ENCODE peak calls at places on chromosomes 11 and 22, in five cellular contexts. One of them, this sample, is unnamed.

GRCh38 chr11:121936781-121937447 is 179.1 kb downstream of the BLID start:
- DNase-seq in left ventricle myocardium inferior: no peak
- DNase-seq in mesendoderm: no peak
- DNase-seq in ovary: no peak
- DNase-seq in heart right ventricle: no peak
- DNase-seq in this sample: no peak

GRCh38 chr22:29716814-29717213 is 3.0 kb upstream of the CABP7 start:
- DNase-seq in heart right ventricle: peak; percentile 56
- DNase-seq in ovary: peak; percentile 57
- DNase-seq in left ventricle myocardium inferior: peak; percentile 43
- DNase-seq in mesendoderm: peak; percentile 90
- DNase-seq in this sample: peak; percentile 94

GRCh38 chr22:29617922-29618629 is 14.6 kb downstream of the NF2 start:
- DNase-seq in mesendoderm: no peak
- DNase-seq in ovary: no peak
- DNase-seq in left ventricle myocardium inferior: no peak
- DNase-seq in heart right ventricle: no peak
- DNase-seq in this sample: no peak

GRCh38 chr22:40557972-40558371 is 78.5 kb downstream of the MRTFA start:
- DNase-seq in heart right ventricle: no peak
- DNase-seq in left ventricle myocardium inferior: no peak
- DNase-seq in mesendoderm: no peak
- DNase-seq in ovary: no peak
- DNase-seq in this sample: no peak

GRCh38 chr11:44680982-44681597 is 45.7 kb upstream of the TSPAN18 start:
- DNase-seq in heart right ventricle: no peak
- DNase-seq in left ventricle myocardium inferior: no peak
- DNase-seq in ovary: no peak
- DNase-seq in mesendoderm: peak; percentile 18
- DNase-seq in this sample: peak; percentile 63

GRCh38 chr11:32056445-32056844 is 34.4 kb upstream of the RCN1 start:
- DNase-seq in left ventricle myocardium inferior: no peak
- DNase-seq in heart right ventricle: no peak
- DNase-seq in mesendoderm: no peak
- DNase-seq in ovary: no peak
- DNase-seq in this sample: no peak

GRCh38 chr11:128895505-128895904 is 4.3 kb downstream of the KCNJ5 start:
- DNase-seq in ovary: no peak
- DNase-seq in left ventricle myocardium inferior: no peak
- DNase-seq in heart right ventricle: no peak
- DNase-seq in mesendoderm: no peak
- DNase-seq in this sample: peak; percentile 19

GRCh38 chr22:28112548-28113043 is 193.5 kb upstream of the PITPNB start:
- DNase-seq in heart right ventricle: peak; percentile 51
- DNase-seq in ovary: peak; percentile 15
- DNase-seq in mesendoderm: peak; percentile 89
- DNase-seq in left ventricle myocardium inferior: peak; percentile 48
- DNase-seq in this sample: no peak

GRCh38 chr11:116611998-116612620 is 160.7 kb downstream of the BUD13 start:
- DNase-seq in ovary: no peak
- DNase-seq in heart right ventricle: no peak
- DNase-seq in mesendoderm: no peak
- DNase-seq in left ventricle myocardium inferior: no peak
- DNase-seq in this sample: no peak

GRCh38 chr22:30400159-30400558 is 3.3 kb downstream of the SEC14L2 start:
- DNase-seq in heart right ventricle: no peak
- DNase-seq in mesendoderm: no peak
- DNase-seq in ovary: no peak
- DNase-seq in left ventricle myocardium inferior: no peak
- DNase-seq in this sample: peak; percentile 15

GRCh38 chr22:27490080-27490479 is 311.5 kb downstream of the MN1 start:
- DNase-seq in left ventricle myocardium inferior: no peak
- DNase-seq in heart right ventricle: no peak
- DNase-seq in ovary: no peak
- DNase-seq in mesendoderm: no peak
- DNase-seq in this sample: no peak

DNA sequence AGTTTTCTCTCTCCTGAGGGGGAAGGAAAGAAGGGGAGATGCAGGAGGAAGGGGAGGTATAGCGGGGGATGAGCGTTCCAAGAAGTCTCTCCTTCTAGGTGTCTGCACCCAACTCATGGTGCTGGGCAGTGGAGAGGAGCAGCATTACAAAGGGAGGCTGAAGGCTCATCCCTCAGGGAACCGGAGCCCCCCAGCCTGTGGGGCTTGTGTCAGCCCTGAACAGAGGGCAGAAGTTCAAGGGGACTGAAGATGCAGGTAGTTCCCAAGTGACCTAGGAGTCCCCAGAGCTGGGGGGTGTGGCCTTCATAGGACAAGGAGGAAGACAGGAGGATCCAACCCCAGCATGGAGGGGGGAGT is 1.8 kb downstream of the C11orf68 start:
- DNase-seq in left ventricle myocardium inferior: no peak
- DNase-seq in ovary: no peak
- DNase-seq in heart right ventricle: no peak
- DNase-seq in mesendoderm: no peak
- DNase-seq in this sample: no peak
- H3K4me3 ChIP-seq in left ventricle myocardium inferior: peak overlapping the region; percentile 100
- H3K4me3 ChIP-seq in ovary: peak overlapping the region; percentile 92
- H3K4me3 ChIP-seq in heart right ventricle: peak overlapping the region; percentile 81
- H3K4me3 ChIP-seq in mesendoderm: no peak overlapping the region
- H3K4me3 ChIP-seq in this sample: no peak overlapping the region

DNA sequence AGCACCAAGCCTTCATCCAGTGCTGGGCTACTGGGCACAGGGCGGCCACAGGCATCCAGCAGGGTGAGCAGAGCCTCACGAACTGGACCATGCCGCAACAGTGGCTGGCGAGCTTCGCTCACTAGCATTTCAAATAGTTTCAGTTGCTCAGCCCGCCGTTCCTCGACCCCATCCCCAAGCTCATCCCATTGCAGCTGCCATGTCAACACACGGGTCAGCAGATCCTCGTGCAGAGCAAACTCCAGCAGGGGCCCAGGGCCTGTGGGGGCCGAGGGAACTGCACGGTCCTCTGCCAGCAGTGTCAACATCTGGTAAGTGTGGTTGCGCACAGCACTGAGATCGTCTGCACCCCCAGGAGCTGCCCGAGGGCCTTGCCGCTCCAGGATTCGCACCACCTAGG is 10.6 kb downstream of the FHIP1B start:
- DNase-seq in ovary: no peak
- DNase-seq in heart right ventricle: no peak
- DNase-seq in left ventricle myocardium inferior: no peak
- DNase-seq in mesendoderm: no peak
- DNase-seq in this sample: no peak
- H3K36me3 ChIP-seq in ovary: no peaks in the 10 kb centered on the region
- H3K36me3 ChIP-seq in heart right ventricle: peaks cover 51% of the 10 kb centered on the region
- H3K36me3 ChIP-seq in left ventricle myocardium inferior: peaks cover 44% of the 10 kb centered on the region
- H3K36me3 ChIP-seq in mesendoderm: no peaks in the 10 kb centered on the region
- H3K36me3 ChIP-seq in this sample: peaks cover 5% of the 10 kb centered on the region

GRCh38 chr11:1889527-1889930 is 2.2 kb downstream of the PRR33 start:
- DNase-seq in heart right ventricle: no peak
- DNase-seq in mesendoderm: no peak
- DNase-seq in left ventricle myocardium inferior: no peak
- DNase-seq in ovary: no peak
- DNase-seq in this sample: peak; percentile 49
- H3K4me3 ChIP-seq in heart right ventricle: no peak overlapping the region
- H3K4me3 ChIP-seq in mesendoderm: no peak overlapping the region
- H3K4me3 ChIP-seq in left ventricle myocardium inferior: no peak overlapping the region
- H3K4me3 ChIP-seq in ovary: no peak overlapping the region
- H3K4me3 ChIP-seq in this sample: no peak overlapping the region

GRCh38 chr11:96167233-96167632 is 175.8 kb downstream of the MAML2 start:
- DNase-seq in heart right ventricle: no peak
- DNase-seq in left ventricle myocardium inferior: no peak
- DNase-seq in ovary: no peak
- DNase-seq in mesendoderm: peak; percentile 91
- DNase-seq in this sample: no peak
- H3K36me3 ChIP-seq in heart right ventricle: no peaks in the 10 kb centered on the region
- H3K36me3 ChIP-seq in left ventricle myocardium inferior: no peaks in the 10 kb centered on the region
- H3K36me3 ChIP-seq in ovary: no peaks in the 10 kb centered on the region
- H3K36me3 ChIP-seq in mesendoderm: no peaks in the 10 kb centered on the region
- H3K36me3 ChIP-seq in this sample: no peaks in the 10 kb centered on the region

DNA sequence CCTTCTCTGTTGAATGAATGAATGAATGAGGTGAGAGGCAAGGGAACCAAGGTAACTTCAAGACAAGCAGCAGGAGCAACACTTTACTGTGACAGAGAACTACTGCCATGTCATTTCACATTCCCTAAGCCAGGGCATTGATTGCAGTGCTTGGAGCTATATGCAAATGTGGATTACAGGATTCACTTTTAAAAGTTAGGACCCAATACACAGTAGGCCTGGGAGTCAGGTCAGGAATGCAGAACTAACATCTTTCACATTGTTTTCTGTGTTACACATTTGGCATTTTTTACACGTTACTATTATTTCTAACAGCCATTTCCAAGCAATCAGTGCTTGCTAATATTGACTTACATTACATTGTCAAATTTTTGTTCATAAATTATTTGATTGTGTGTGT is 26.2 kb upstream of the ME3 start:
- DNase-seq in ovary: no peak
- DNase-seq in mesendoderm: peak; percentile 44
- DNase-seq in left ventricle myocardium inferior: no peak
- DNase-seq in heart right ventricle: no peak
- DNase-seq in this sample: no peak
- H3K4me3 ChIP-seq in ovary: no peak overlapping the region
- H3K4me3 ChIP-seq in mesendoderm: no peak overlapping the region
- H3K4me3 ChIP-seq in left ventricle myocardium inferior: no peak overlapping the region
- H3K4me3 ChIP-seq in heart right ventricle: no peak overlapping the region
- H3K4me3 ChIP-seq in this sample: no peak overlapping the region

GRCh38 chr11:130874396-130874795 is 41.9 kb downstream of the SNX19 start:
- DNase-seq in heart right ventricle: no peak
- DNase-seq in mesendoderm: peak; percentile 68
- DNase-seq in ovary: no peak
- DNase-seq in left ventricle myocardium inferior: no peak
- DNase-seq in this sample: no peak

GRCh38 chr11:130877532-130877931 is 38.7 kb downstream of the SNX19 start:
- DNase-seq in heart right ventricle: no peak
- DNase-seq in ovary: no peak
- DNase-seq in mesendoderm: no peak
- DNase-seq in left ventricle myocardium inferior: no peak
- DNase-seq in this sample: no peak

GRCh38 chr11:130874955-130875531 is 41.2 kb downstream of the SNX19 start:
- DNase-seq in heart right ventricle: no peak
- DNase-seq in ovary: no peak
- DNase-seq in mesendoderm: no peak
- DNase-seq in left ventricle myocardium inferior: no peak
- DNase-seq in this sample: no peak

GRCh38 chr11:130876100-130876499 is 40.2 kb downstream of the SNX19 start:
- DNase-seq in mesendoderm: peak; percentile 80
- DNase-seq in left ventricle myocardium inferior: no peak
- DNase-seq in ovary: no peak
- DNase-seq in heart right ventricle: no peak
- DNase-seq in this sample: no peak

GRCh38 chr11:130876931-130877330 is 39.3 kb downstream of the SNX19 start:
- DNase-seq in mesendoderm: peak; percentile 58
- DNase-seq in heart right ventricle: no peak
- DNase-seq in left ventricle myocardium inferior: no peak
- DNase-seq in ovary: no peak
- DNase-seq in this sample: no peak
- H3K36me3 ChIP-seq in mesendoderm: peaks cover 6% of the 10 kb centered on the region
- H3K36me3 ChIP-seq in heart right ventricle: peaks cover 70% of the 10 kb centered on the region
- H3K36me3 ChIP-seq in left ventricle myocardium inferior: peaks cover 81% of the 10 kb centered on the region
- H3K36me3 ChIP-seq in ovary: no peaks in the 10 kb centered on the region
- H3K36me3 ChIP-seq in this sample: peaks cover 21% of the 10 kb centered on the region

DNA sequence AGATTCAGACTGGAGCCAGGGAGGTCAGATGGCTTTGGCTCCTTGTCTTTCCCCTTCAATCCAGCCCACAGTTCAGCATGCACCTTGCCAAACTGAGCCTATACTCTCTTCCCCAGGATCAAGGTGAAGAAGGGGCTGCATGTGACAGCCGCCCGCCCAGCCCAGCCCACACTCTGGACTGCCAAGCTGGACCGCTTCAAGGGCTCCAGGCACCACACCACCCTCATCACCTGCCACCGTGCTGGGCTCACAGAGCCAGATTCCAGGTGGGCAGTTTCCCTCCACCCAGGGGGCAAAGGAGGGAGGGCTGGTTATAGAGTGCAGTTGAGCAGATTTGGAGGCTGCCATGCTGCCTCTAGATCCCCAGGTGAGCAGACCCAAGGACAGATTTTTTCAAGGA is 6.1 kb downstream of the TMEM132A start:
- DNase-seq in ovary: no peak
- DNase-seq in left ventricle myocardium inferior: no peak
- DNase-seq in mesendoderm: no peak
- DNase-seq in heart right ventricle: no peak
- DNase-seq in this sample: no peak
- H3K4me3 ChIP-seq in ovary: no peak overlapping the region
- H3K4me3 ChIP-seq in left ventricle myocardium inferior: no peak overlapping the region
- H3K4me3 ChIP-seq in mesendoderm: no peak overlapping the region
- H3K4me3 ChIP-seq in heart right ventricle: no peak overlapping the region
- H3K4me3 ChIP-seq in this sample: no peak overlapping the region

GRCh38 chr11:46666516-46666915 is 33.9 kb downstream of the ARHGAP1 start:
- DNase-seq in ovary: no peak
- DNase-seq in left ventricle myocardium inferior: peak; percentile 50
- DNase-seq in mesendoderm: no peak
- DNase-seq in heart right ventricle: peak; percentile 57
- DNase-seq in this sample: no peak
- H3K36me3 ChIP-seq in ovary: no peaks in the 10 kb centered on the region
- H3K36me3 ChIP-seq in left ventricle myocardium inferior: peaks cover 90% of the 10 kb centered on the region
- H3K36me3 ChIP-seq in mesendoderm: peaks cover 9% of the 10 kb centered on the region
- H3K36me3 ChIP-seq in heart right ventricle: peaks cover 91% of the 10 kb centered on the region
- H3K36me3 ChIP-seq in this sample: peaks cover 23% of the 10 kb centered on the region

This sample was measured in H7.